ENCODE peak calls at places on chromosomes 12 and 14, in five cellular contexts. E, O, G, D and F are unnamed samples. For H3K27me3, the result is how much of the 10 kb centered on the place peaks cover.

GRCh38 chr12:4540633-4541032 is 1.9 kb downstream of the RAD51AP1 start:
- DNase-seq in E (no peak), O (no peak), G (no peak), D (no peak), F (no peak)

GRCh38 chr14:105849933-105850626 is 323.7 kb downstream of the TMEM121 start:
- DNase-seq in E (no peak), O (no peak), G (no peak), D (no peak), F (no peak)

GRCh38 chr12:50961708-50962107 is 9.4 kb downstream of the HIGD1C start:
- DNase-seq in E (no peak), O (peak), G (no peak), D (no peak), F (no peak)

GRCh38 chr14:33085799-33086198 is 147.1 kb downstream of the NPAS3 start:
- DNase-seq in E (no peak), O (no peak), G (no peak), D (no peak), F (no peak)

GRCh38 chr12:78470354-78471195 is 394.0 kb upstream of the SYT1 start:
- DNase-seq in E (peak), O (peak), G (peak), D (peak), F (peak)

GRCh38 chr14:80678436-80678835 is 263.1 kb downstream of the CEP128 start:
- DNase-seq in E (no peak), O (no peak), G (no peak), D (no peak), F (no peak)

GRCh38 chr12:76556373-76556772 is 3.2 kb downstream of the OSBPL8 start:
- DNase-seq in E (no peak), O (no peak), G (no peak), D (no peak), F (no peak)

GRCh38 chr14:96297000-96297399 is 41.0 kb downstream of the BDKRB1 start:
- DNase-seq in E (no peak), O (no peak), G (no peak), D (no peak), F (no peak)

GRCh38 chr14:34368115-34368970 is 93.7 kb downstream of the SPTSSA start:
- DNase-seq in E (no peak), O (no peak), G (no peak), D (no peak), F (peak)

GRCh38 chr12:82182601-82183000 is 175.6 kb downstream of the CCDC59 start:
- DNase-seq in E (no peak), O (peak), G (no peak), D (no peak), F (no peak)

GRCh38 chr14:69395929-69396328 is 2.2 kb downstream of the ERH start:
- DNase-seq in E (no peak), O (no peak), G (no peak), D (no peak), F (no peak)

GRCh38 chr14:101470266-101470665 is 91.0 kb upstream of the DIO3 start:
- DNase-seq in E (no peak), O (no peak), G (no peak), D (no peak), F (no peak)

GRCh38 chr14:23173039-23173438 is 10.4 kb downstream of the SLC7A8 start:
- DNase-seq in E (no peak), O (no peak), G (no peak), D (no peak), F (no peak)

GRCh38 chr12:49200882-49201594 is 12.2 kb upstream of the TUBA1A start:
- DNase-seq in E (no peak), O (peak), G (no peak), D (no peak), F (peak)

GRCh38 chr12:109758406-109759075 is 44.9 kb downstream of the FAM222A start:
- DNase-seq in E (no peak), O (no peak), G (peak), D (no peak), F (no peak)

GRCh38 chr14:104108570-104109060 is 23.1 kb downstream of the ASPG start:
- DNase-seq in E (peak), O (no peak), G (no peak), D (no peak), F (no peak)

GRCh38 chr12:74903522-74903921 is 306.1 kb downstream of the KCNC2 start:
- DNase-seq in E (no peak), O (no peak), G (no peak), D (peak), F (no peak)

GRCh38 chr14:52267501-52268190 is at the start of gene PTGDR:
- DNase-seq in E (peak), O (no peak), G (no peak), D (peak), F (peak)

GRCh38 chr14:74503973-74504335 is 10.4 kb downstream of the ISCA2 start:
- DNase-seq in E (no peak), O (no peak), G (no peak), D (no peak), F (no peak)

GRCh38 chr14:70858641-70859040 is 48.6 kb upstream of the PCNX1 start:
- DNase-seq in E (no peak), O (no peak), G (peak), D (no peak), F (no peak)

GRCh38 chr12:124508323-124509096 is 58.9 kb downstream of the NCOR2 start:
- DNase-seq in E (no peak), O (no peak), G (no peak), D (no peak), F (no peak)

GRCh38 chr12:92208613-92209121 is 63.0 kb upstream of the BTG1 start:
- DNase-seq in E (no peak), O (peak), G (no peak), D (no peak), F (peak)

GRCh38 chr12:28378749-28379148 is 188.5 kb downstream of the CCDC91 start:
- DNase-seq in E (no peak), O (peak), G (no peak), D (no peak), F (peak)

GRCh38 chr14:31484754-31485153 is 3.1 kb downstream of the GPR33 start:
- DNase-seq in E (no peak), O (no peak), G (no peak), D (no peak), F (no peak)

GRCh38 chr12:10361084-10361483 is 28.8 kb downstream of the KLRK1 start:
- DNase-seq in E (no peak), O (no peak), G (peak), D (no peak), F (peak)

GRCh38 chr12:123937707-123938600 is 34.7 kb downstream of the CCDC92 start:
- DNase-seq in E (peak), O (no peak), G (no peak), D (no peak), F (no peak)

GRCh38 chr14:104405566-104406226 is 173.9 kb upstream of the C14orf180 start:
- DNase-seq in E (no peak), O (no peak), G (no peak), D (no peak), F (no peak)

GRCh38 chr12:59940676-59941342 is 345.0 kb downstream of the SLC16A7 start:
- DNase-seq in E (no peak), O (peak), G (no peak), D (no peak), F (no peak)
- H3K27me3 ChIP-seq in E (under half), O (under half), G (under half), D (under half), F (under half)

GRCh38 chr12:113086249-113087164 is 30.0 kb downstream of the DTX1 start:
- DNase-seq in E (peak), O (no peak), G (no peak), D (no peak), F (peak)
- H3K27me3 ChIP-seq in E (under half), O (under half), G (under half), D (under half), F (under half)

DNA sequence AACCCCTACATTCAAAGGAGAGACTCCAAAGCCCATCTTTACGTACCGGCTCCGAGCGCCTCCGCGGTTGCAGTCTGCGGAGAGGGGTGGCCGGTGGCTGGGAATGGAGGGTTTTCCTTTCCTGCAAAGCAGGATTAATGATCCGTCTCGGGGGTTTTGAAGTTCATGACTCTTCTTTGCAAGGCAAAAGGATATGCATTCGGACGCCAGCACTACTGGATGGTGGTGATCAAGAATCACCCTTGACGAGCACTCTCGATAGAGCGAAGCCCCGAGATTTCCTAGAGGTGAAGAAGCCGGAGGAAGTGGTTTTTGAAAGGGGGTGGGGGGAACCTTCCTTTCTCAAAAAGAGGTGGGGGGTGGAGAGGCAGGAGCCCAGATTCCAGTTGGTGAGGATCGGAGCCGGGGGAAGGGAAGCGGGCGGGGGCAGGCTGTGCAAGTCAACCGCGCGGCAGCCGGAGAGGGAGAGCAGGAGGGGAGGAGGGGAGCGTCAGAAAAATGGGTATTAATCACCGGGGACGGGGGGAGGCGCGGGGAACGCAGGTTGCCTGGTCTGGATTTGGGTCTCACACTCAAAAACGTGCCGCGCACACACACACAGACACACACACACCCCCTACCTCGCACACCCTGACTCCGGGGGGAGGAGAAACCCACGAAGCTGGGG is at the start of gene GRIN2B:
- DNase-seq in E (no peak), O (no peak), G (no peak), D (no peak), F (no peak)
- H3K27me3 ChIP-seq in E (under half), O (under half), G (under half), D (under half), F (half or more)

DNA sequence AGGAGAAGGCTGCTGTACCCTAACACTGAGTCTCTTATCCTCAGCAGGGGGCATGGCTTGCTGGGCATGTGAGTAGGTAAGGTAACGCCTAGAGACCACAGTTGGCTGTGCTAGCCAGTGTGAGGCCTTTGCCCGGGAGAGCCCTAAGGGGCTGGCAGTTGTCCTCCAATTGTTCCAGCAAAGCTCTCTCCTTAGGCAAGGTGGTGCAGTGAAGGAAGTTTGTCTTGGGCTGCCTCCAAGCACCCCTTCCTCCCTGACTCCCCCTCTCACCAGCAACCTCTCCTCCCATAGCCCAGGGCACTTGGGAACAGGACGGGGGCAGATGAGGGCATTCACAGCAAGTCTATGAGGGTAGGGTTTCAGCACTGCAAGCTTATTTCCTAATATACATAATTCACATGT is 23.0 kb downstream of the LACRT start:
- DNase-seq in E (no peak), O (no peak), G (no peak), D (no peak), F (no peak)
- H3K27me3 ChIP-seq in E (under half), O (under half), G (under half), D (under half), F (under half)